ENCODE peak calls at places on chromosomes 2 and 18, in seven cellular contexts. B is EH; D is GM13976; S is NCI-H1092; I is CD8-positive, alpha-beta memory T cell; U is kidney tubule cell; K is SJSA1. C is an unnamed sample.

GRCh38 chr2:6973895-6974545 is 56.8 kb downstream of the RNF144A start:
- DNase-seq in B (no peak), D (no peak), S (no peak), I (no peak), U (peak; percentile 57), K (no peak), C (no peak)

GRCh38 chr2:237791977-237792727 is 6.4 kb upstream of the RBM44 start:
- DNase-seq in B (peak; percentile 33), D (no peak), S (no peak), I (no peak), U (peak; percentile 52), K (no peak), C (no peak)

GRCh38 chr18:57353940-57354461 is 1.6 kb downstream of the ST8SIA3 start:
- DNase-seq in B (peak; percentile 42), D (peak; percentile 76), S (peak; percentile 65), I (no peak), U (peak; percentile 35), K (no peak), C (no peak)

GRCh38 chr2:23497536-23497935 is 112.6 kb downstream of the KLHL29 start:
- DNase-seq in B (no peak), D (no peak), S (no peak), I (no peak), U (no peak), K (no peak), C (no peak)

GRCh38 chr2:240785424-240786335 is 34.3 kb downstream of the KIF1A start:
- DNase-seq in B (no peak), D (no peak), S (no peak), I (peak; percentile 33), U (no peak), K (no peak), C (no peak)

GRCh38 chr18:9433616-9434239 is 41.6 kb upstream of the RALBP1 start:
- DNase-seq in B (peak; percentile 17), D (peak; percentile 48), S (no peak), I (no peak), U (no peak), K (no peak), C (no peak)

GRCh38 chr18:59870623-59871130 is 29.1 kb upstream of the PMAIP1 start:
- DNase-seq in B (peak; percentile 69), D (no peak), S (no peak), I (no peak), U (no peak), K (no peak), C (no peak)

GRCh38 chr18:31250902-31251301 is 67.1 kb upstream of the DSG1 start:
- DNase-seq in B (no peak), D (no peak), S (no peak), I (no peak), U (no peak), K (no peak), C (no peak)

GRCh38 chr2:113219889-113220641 is 46.3 kb downstream of the PSD4 start:
- DNase-seq in B (peak; percentile 69), D (no peak), S (no peak), I (peak; percentile 41), U (peak; percentile 88), K (no peak), C (no peak)

GRCh38 chr2:203155406-203155805 is 83.4 kb upstream of the CYP20A1 start:
- DNase-seq in B (no peak), D (no peak), S (no peak), I (no peak), U (no peak), K (no peak), C (no peak)

GRCh38 chr2:10235099-10235908 is 67.4 kb upstream of the HPCAL1 start:
- DNase-seq in B (no peak), D (no peak), S (no peak), I (peak; percentile 46), U (no peak), K (no peak), C (no peak)

GRCh38 chr2:203688798-203689197 is 17.6 kb upstream of the CD28 start:
- DNase-seq in B (peak; percentile 88), D (peak; percentile 37), S (no peak), I (no peak), U (no peak), K (no peak), C (no peak)

GRCh38 chr2:177984739-177985138 is 87.8 kb downstream of the PDE11A start:
- DNase-seq in B (peak; percentile 81), D (no peak), S (peak; percentile 16), I (no peak), U (peak; percentile 75), K (peak; percentile 43), C (no peak)

GRCh38 chr2:231530099-231531085 is at the start of gene NMUR1:
- DNase-seq in B (peak; percentile 34), D (peak; percentile 90), S (no peak), I (peak; percentile 76), U (peak; percentile 33), K (no peak), C (no peak)

GRCh38 chr18:59560556-59560955 is 136.7 kb downstream of the CCBE1 start:
- DNase-seq in B (no peak), D (no peak), S (no peak), I (no peak), U (no peak), K (no peak), C (no peak)

GRCh38 chr18:54690198-54690597 is 99.2 kb downstream of the DYNAP start:
- DNase-seq in B (peak; percentile 15), D (no peak), S (no peak), I (no peak), U (no peak), K (no peak), C (no peak)

GRCh38 chr2:100237046-100237615 is 85.2 kb downstream of the LONRF2 start:
- DNase-seq in B (no peak), D (no peak), S (no peak), I (no peak), U (no peak), K (no peak), C (no peak)

GRCh38 chr2:6986251-6986893 is 69.2 kb downstream of the RNF144A start:
- DNase-seq in B (no peak), D (no peak), S (no peak), I (no peak), U (peak; percentile 6), K (no peak), C (no peak)

GRCh38 chr2:151543898-151544297 is 134.2 kb downstream of the RIF1 start:
- DNase-seq in B (no peak), D (no peak), S (no peak), I (no peak), U (no peak), K (no peak), C (no peak)

GRCh38 chr2:25784408-25784807 is 93.9 kb downstream of the ASXL2 start:
- DNase-seq in B (no peak), D (no peak), S (no peak), I (no peak), U (no peak), K (no peak), C (no peak)